ENCODE peak calls at places on chromosomes 7 and 10, in ten cellular contexts. U is T-helper 9 cell; R is posterior cingulate gyrus; J is posterior vena cava; F is AG08395; X is mesendoderm; K is BE2C; T is uterus; Z is stimulated activated naive CD8-positive, alpha-beta T cell treated with anti-CD3 and anti-CD28 coated beads, Interleukin-15, Interleukin-2, amounts not matched to agents 100 U/mL and 50 U/mL, for 24 hours; V is dermis blood vessel endothelial cell. A is an unnamed sample.

GRCh38 chr7:3520206-3520605 is 219.2 kb downstream of the SDK1 start:
- DNase-seq in Z (no peak), X (no peak), J (no peak), R (no peak), K (no peak), T (no peak), U (no peak), V (no peak), F (no peak), A (no peak)

GRCh38 chr7:7274782-7275181 is 92.4 kb downstream of the C1GALT1 start:
- DNase-seq in T (no peak), V (no peak), F (peak), K (no peak), U (no peak), Z (no peak), J (no peak), X (peak), R (no peak), A (no peak)

GRCh38 chr10:125568156-125568555 is 114.8 kb downstream of the TEX36 start:
- DNase-seq in U (no peak), F (no peak), X (no peak), K (no peak), V (no peak), R (no peak), T (no peak), Z (no peak), J (no peak), A (no peak)

GRCh38 chr10:120131183-120131582 is 238.7 kb downstream of the SEC23IP start:
- DNase-seq in T (no peak), F (no peak), J (no peak), R (no peak), X (peak), Z (no peak), U (no peak), K (no peak), V (no peak), A (no peak)

GRCh38 chr7:124840435-124840834 is 74.8 kb upstream of the GPR37 start:
- DNase-seq in J (no peak), V (peak), R (no peak), T (no peak), X (peak), K (no peak), Z (no peak), U (no peak), F (no peak), A (no peak)

GRCh38 chr7:40647719-40648118 is 512.9 kb downstream of the SUGCT start:
- DNase-seq in Z (no peak), U (no peak), R (no peak), V (no peak), J (no peak), K (no peak), X (no peak), F (no peak), T (no peak), A (no peak)

GRCh38 chr10:71543608-71544158 is 147.0 kb downstream of the CDH23 start:
- DNase-seq in V (no peak), F (no peak), U (no peak), X (no peak), J (no peak), K (no peak), T (no peak), R (no peak), Z (no peak), A (no peak)

GRCh38 chr7:7512861-7513597 is 22.6 kb downstream of the COL28A1 start:
- DNase-seq in V (no peak), J (no peak), R (no peak), F (no peak), X (no peak), U (no peak), T (no peak), K (no peak), Z (no peak), A (no peak)

GRCh38 chr10:93346712-93347111 is 135.4 kb downstream of the MYOF start:
- DNase-seq in J (no peak), Z (no peak), V (peak), F (no peak), T (no peak), U (no peak), K (no peak), X (peak), R (no peak), A (no peak)

GRCh38 chr7:135991322-135991721 is 14.2 kb upstream of the MTPN start:
- DNase-seq in T (no peak), K (no peak), F (no peak), V (no peak), U (no peak), R (no peak), X (no peak), J (no peak), Z (no peak), A (no peak)

GRCh38 chr10:131580674-131581073 is 269.2 kb upstream of the TCERG1L start:
- DNase-seq in V (no peak), J (peak), T (no peak), X (no peak), Z (no peak), F (no peak), R (no peak), U (no peak), K (no peak), A (peak)

GRCh38 chr10:62224606-62225005 is 44.0 kb downstream of the RTKN2 start:
- DNase-seq in F (peak), K (no peak), U (no peak), X (peak), T (no peak), Z (no peak), J (no peak), V (no peak), R (no peak), A (no peak)

A was measured in activated CD8-positive, alpha-beta memory T cell treated with anti-CD3 and anti-CD28 coated beads for 24 hours.